ENCODE peak calls at places on chromosomes 1 and 21, in six cellular contexts. One of them, this sample, is unnamed.

GRCh38 chr1:25080294-25081209 is 150.5 kb upstream of the RUNX3 start:
- DNase-seq in astrocyte: no peak
- DNase-seq in CD8-positive, alpha-beta memory T cell: peak; percentile 29
- DNase-seq in mammary epithelial cell: peak; percentile 56
- DNase-seq in tibial artery: no peak
- DNase-seq in body of pancreas: no peak
- DNase-seq in this sample: no peak

GRCh38 chr21:14290584-14290983 is 74.6 kb downstream of the RBM11 start:
- DNase-seq in mammary epithelial cell: no peak
- DNase-seq in astrocyte: no peak
- DNase-seq in CD8-positive, alpha-beta memory T cell: no peak
- DNase-seq in tibial artery: no peak
- DNase-seq in body of pancreas: no peak
- DNase-seq in this sample: no peak

GRCh38 chr1:76919123-76919522 is 51.8 kb downstream of the ST6GALNAC5 start:
- DNase-seq in CD8-positive, alpha-beta memory T cell: no peak
- DNase-seq in body of pancreas: no peak
- DNase-seq in mammary epithelial cell: no peak
- DNase-seq in astrocyte: no peak
- DNase-seq in tibial artery: no peak
- DNase-seq in this sample: no peak

GRCh38 chr1:61391730-61392129 is 309.4 kb downstream of the NFIA start:
- DNase-seq in astrocyte: no peak
- DNase-seq in tibial artery: no peak
- DNase-seq in body of pancreas: no peak
- DNase-seq in mammary epithelial cell: no peak
- DNase-seq in CD8-positive, alpha-beta memory T cell: no peak
- DNase-seq in this sample: no peak

GRCh38 chr21:43644609-43645008 is 14.7 kb downstream of the HSF2BP start:
- DNase-seq in astrocyte: peak; percentile 80
- DNase-seq in CD8-positive, alpha-beta memory T cell: no peak
- DNase-seq in mammary epithelial cell: peak; percentile 58
- DNase-seq in body of pancreas: no peak
- DNase-seq in tibial artery: peak; percentile 29
- DNase-seq in this sample: no peak

GRCh38 chr1:10863916-10864315 is 67.5 kb upstream of the CASZ1 start:
- DNase-seq in body of pancreas: no peak
- DNase-seq in CD8-positive, alpha-beta memory T cell: no peak
- DNase-seq in mammary epithelial cell: no peak
- DNase-seq in tibial artery: no peak
- DNase-seq in astrocyte: no peak
- DNase-seq in this sample: no peak

GRCh38 chr21:45575993-45576837 is 34.0 kb upstream of the SLC19A1 start:
- DNase-seq in tibial artery: no peak
- DNase-seq in astrocyte: no peak
- DNase-seq in mammary epithelial cell: no peak
- DNase-seq in CD8-positive, alpha-beta memory T cell: peak; percentile 32
- DNase-seq in body of pancreas: no peak
- DNase-seq in this sample: peak; percentile 24

GRCh38 chr1:12554521-12555305 is 63.3 kb downstream of the DHRS3 start:
- DNase-seq in CD8-positive, alpha-beta memory T cell: no peak
- DNase-seq in astrocyte: no peak
- DNase-seq in tibial artery: peak; percentile 18
- DNase-seq in body of pancreas: no peak
- DNase-seq in mammary epithelial cell: no peak
- DNase-seq in this sample: no peak

GRCh38 chr1:205191127-205191577 is 20.4 kb downstream of the DSTYK start:
- DNase-seq in astrocyte: no peak
- DNase-seq in tibial artery: no peak
- DNase-seq in body of pancreas: peak; percentile 37
- DNase-seq in mammary epithelial cell: no peak
- DNase-seq in CD8-positive, alpha-beta memory T cell: no peak
- DNase-seq in this sample: no peak

GRCh38 chr21:16409341-16409740 is 679.6 kb downstream of the USP25 start:
- DNase-seq in tibial artery: no peak
- DNase-seq in mammary epithelial cell: no peak
- DNase-seq in CD8-positive, alpha-beta memory T cell: no peak
- DNase-seq in body of pancreas: no peak
- DNase-seq in astrocyte: peak; percentile 68
- DNase-seq in this sample: no peak

GRCh38 chr1:230333590-230334446 is 92.3 kb downstream of the PGBD5 start:
- DNase-seq in tibial artery: no peak
- DNase-seq in mammary epithelial cell: no peak
- DNase-seq in CD8-positive, alpha-beta memory T cell: no peak
- DNase-seq in astrocyte: no peak
- DNase-seq in body of pancreas: no peak
- DNase-seq in this sample: no peak

GRCh38 chr1:9181990-9182783 is 52.4 kb upstream of the H6PD start:
- DNase-seq in mammary epithelial cell: peak; percentile 73
- DNase-seq in astrocyte: no peak
- DNase-seq in tibial artery: no peak
- DNase-seq in CD8-positive, alpha-beta memory T cell: no peak
- DNase-seq in body of pancreas: peak; percentile 65
- DNase-seq in this sample: peak; percentile 71

GRCh38 chr1:3557366-3557765 is 53.9 kb downstream of the MEGF6 start:
- DNase-seq in mammary epithelial cell: no peak
- DNase-seq in tibial artery: no peak
- DNase-seq in body of pancreas: no peak
- DNase-seq in CD8-positive, alpha-beta memory T cell: no peak
- DNase-seq in astrocyte: no peak
- DNase-seq in this sample: no peak

GRCh38 chr1:154871374-154871773 is 1.3 kb upstream of the KCNN3 start:
- DNase-seq in body of pancreas: peak; percentile 22
- DNase-seq in mammary epithelial cell: peak; percentile 23
- DNase-seq in astrocyte: no peak
- DNase-seq in tibial artery: no peak
- DNase-seq in CD8-positive, alpha-beta memory T cell: no peak
- DNase-seq in this sample: no peak

GRCh38 chr21:43190544-43191340 is 21.9 kb downstream of the CRYAA start:
- DNase-seq in CD8-positive, alpha-beta memory T cell: no peak
- DNase-seq in astrocyte: no peak
- DNase-seq in body of pancreas: no peak
- DNase-seq in tibial artery: no peak
- DNase-seq in mammary epithelial cell: no peak
- DNase-seq in this sample: no peak

GRCh38 chr1:94866178-94866822 is 46.1 kb downstream of the SLC44A3 start:
- DNase-seq in mammary epithelial cell: no peak
- DNase-seq in tibial artery: no peak
- DNase-seq in astrocyte: peak; percentile 88
- DNase-seq in CD8-positive, alpha-beta memory T cell: no peak
- DNase-seq in body of pancreas: no peak
- DNase-seq in this sample: no peak

GRCh38 chr1:154326546-154327465 is 1.5 kb downstream of the ATP8B2 start:
- DNase-seq in mammary epithelial cell: peak; percentile 16
- DNase-seq in body of pancreas: peak; percentile 40
- DNase-seq in tibial artery: peak; percentile 95
- DNase-seq in astrocyte: peak; percentile 73
- DNase-seq in CD8-positive, alpha-beta memory T cell: no peak
- DNase-seq in this sample: no peak

GRCh38 chr1:20785907-20786309 is 1.2 kb downstream of the HP1BP3 start:
- DNase-seq in CD8-positive, alpha-beta memory T cell: no peak
- DNase-seq in body of pancreas: no peak
- DNase-seq in mammary epithelial cell: no peak
- DNase-seq in tibial artery: no peak
- DNase-seq in astrocyte: peak; percentile 2
- DNase-seq in this sample: peak; percentile 37

GRCh38 chr1:173049327-173049639 is 1.5 kb downstream of the TNFSF18 start:
- DNase-seq in astrocyte: no peak
- DNase-seq in mammary epithelial cell: no peak
- DNase-seq in CD8-positive, alpha-beta memory T cell: no peak
- DNase-seq in tibial artery: no peak
- DNase-seq in body of pancreas: no peak
- DNase-seq in this sample: no peak

GRCh38 chr1:195981448-195982139 is 626.6 kb downstream of the KCNT2 start:
- DNase-seq in CD8-positive, alpha-beta memory T cell: no peak
- DNase-seq in tibial artery: no peak
- DNase-seq in mammary epithelial cell: peak; percentile 65
- DNase-seq in astrocyte: peak; percentile 34
- DNase-seq in body of pancreas: no peak
- DNase-seq in this sample: no peak

GRCh38 chr1:21641967-21642366 is 27.2 kb downstream of the RAP1GAP start:
- DNase-seq in body of pancreas: peak; percentile 98
- DNase-seq in mammary epithelial cell: no peak
- DNase-seq in CD8-positive, alpha-beta memory T cell: no peak
- DNase-seq in astrocyte: no peak
- DNase-seq in tibial artery: no peak
- DNase-seq in this sample: no peak

GRCh38 chr1:12539705-12540579 is 78.1 kb downstream of the DHRS3 start:
- DNase-seq in mammary epithelial cell: peak; percentile 63
- DNase-seq in tibial artery: peak; percentile 93
- DNase-seq in body of pancreas: peak; percentile 59
- DNase-seq in CD8-positive, alpha-beta memory T cell: no peak
- DNase-seq in astrocyte: peak; percentile 99
- DNase-seq in this sample: peak; percentile 72

GRCh38 chr1:203320546-203321272 is 15.4 kb downstream of the BTG2 start:
- DNase-seq in tibial artery: peak; percentile 60
- DNase-seq in astrocyte: peak; percentile 55
- DNase-seq in body of pancreas: peak; percentile 90
- DNase-seq in CD8-positive, alpha-beta memory T cell: peak; percentile 89
- DNase-seq in mammary epithelial cell: peak; percentile 51
- DNase-seq in this sample: peak; percentile 67

GRCh38 chr1:15734901-15735300 is 1.2 kb upstream of the SLC25A34 start:
- DNase-seq in CD8-positive, alpha-beta memory T cell: no peak
- DNase-seq in mammary epithelial cell: no peak
- DNase-seq in astrocyte: no peak
- DNase-seq in tibial artery: no peak
- DNase-seq in body of pancreas: no peak
- DNase-seq in this sample: peak; percentile 57

GRCh38 chr1:231796141-231796540 is 169.6 kb downstream of the DISC1 start:
- DNase-seq in CD8-positive, alpha-beta memory T cell: no peak
- DNase-seq in astrocyte: no peak
- DNase-seq in body of pancreas: no peak
- DNase-seq in tibial artery: no peak
- DNase-seq in mammary epithelial cell: no peak
- DNase-seq in this sample: no peak

GRCh38 chr1:246647113-246647512 is 77.1 kb upstream of the SCCPDH start:
- DNase-seq in tibial artery: peak; percentile 31
- DNase-seq in astrocyte: peak; percentile 39
- DNase-seq in mammary epithelial cell: no peak
- DNase-seq in body of pancreas: no peak
- DNase-seq in CD8-positive, alpha-beta memory T cell: no peak
- DNase-seq in this sample: no peak

GRCh38 chr1:22169816-22170215 is 26.9 kb upstream of the WNT4 start:
- DNase-seq in CD8-positive, alpha-beta memory T cell: no peak
- DNase-seq in tibial artery: no peak
- DNase-seq in astrocyte: no peak
- DNase-seq in body of pancreas: no peak
- DNase-seq in mammary epithelial cell: no peak
- DNase-seq in this sample: no peak

DNA sequence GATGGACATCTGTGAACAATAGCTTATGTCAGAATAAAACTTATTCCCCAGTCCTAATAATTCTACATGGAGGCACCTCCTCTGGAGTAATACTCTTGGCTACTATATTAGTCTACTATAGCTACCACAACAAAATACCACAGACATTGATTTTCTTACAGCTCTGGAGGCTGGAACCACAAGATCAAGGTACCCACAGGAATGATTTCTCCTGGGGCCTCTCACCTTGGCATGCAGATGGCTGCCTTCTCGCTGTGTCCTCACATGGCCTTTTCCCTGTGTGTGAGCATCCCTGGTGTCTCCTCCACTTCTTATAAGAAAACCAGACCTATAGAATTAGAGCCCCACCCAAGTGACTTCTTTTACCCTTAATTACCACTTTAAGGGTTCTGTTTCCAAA is 244.3 kb downstream of the BARHL2 start:
- DNase-seq in CD8-positive, alpha-beta memory T cell: no peak
- DNase-seq in astrocyte: no peak
- DNase-seq in tibial artery: no peak
- DNase-seq in body of pancreas: no peak
- DNase-seq in mammary epithelial cell: no peak
- DNase-seq in this sample: no peak
- H3K4me1 ChIP-seq in CD8-positive, alpha-beta memory T cell: no peaks in the 10 kb centered on the region
- H3K4me1 ChIP-seq in astrocyte: no peaks in the 10 kb centered on the region
- H3K4me1 ChIP-seq in tibial artery: no peaks in the 10 kb centered on the region
- H3K4me1 ChIP-seq in body of pancreas: no peaks in the 10 kb centered on the region
- H3K4me1 ChIP-seq in mammary epithelial cell: no peaks in the 10 kb centered on the region
- H3K4me1 ChIP-seq in this sample: no peaks in the 10 kb centered on the region

GRCh38 chr1:156765664-156766063 is 1.7 kb upstream of the PRCC start:
- DNase-seq in CD8-positive, alpha-beta memory T cell: no peak
- DNase-seq in body of pancreas: no peak
- DNase-seq in tibial artery: no peak
- DNase-seq in astrocyte: no peak
- DNase-seq in mammary epithelial cell: no peak
- DNase-seq in this sample: no peak
- H3K27ac ChIP-seq in CD8-positive, alpha-beta memory T cell: peak overlapping the region; percentile 10
- H3K27ac ChIP-seq in body of pancreas: no peak overlapping the region
- H3K27ac ChIP-seq in tibial artery: no peak overlapping the region
- H3K27ac ChIP-seq in astrocyte: no peak overlapping the region
- H3K27ac ChIP-seq in mammary epithelial cell: peak overlapping the region; percentile 86
- H3K27ac ChIP-seq in this sample: no peak overlapping the region

GRCh38 chr1:167182571-167183320 is 37.9 kb upstream of the POU2F1 start:
- DNase-seq in body of pancreas: no peak
- DNase-seq in tibial artery: no peak
- DNase-seq in astrocyte: no peak
- DNase-seq in CD8-positive, alpha-beta memory T cell: no peak
- DNase-seq in mammary epithelial cell: no peak
- DNase-seq in this sample: no peak

GRCh38 chr1:167184081-167184480 is 36.6 kb upstream of the POU2F1 start:
- DNase-seq in body of pancreas: no peak
- DNase-seq in mammary epithelial cell: no peak
- DNase-seq in tibial artery: no peak
- DNase-seq in CD8-positive, alpha-beta memory T cell: no peak
- DNase-seq in astrocyte: no peak
- DNase-seq in this sample: no peak

GRCh38 chr1:167186771-167187170 is 33.9 kb upstream of the POU2F1 start:
- DNase-seq in mammary epithelial cell: no peak
- DNase-seq in astrocyte: no peak
- DNase-seq in body of pancreas: no peak
- DNase-seq in tibial artery: no peak
- DNase-seq in CD8-positive, alpha-beta memory T cell: no peak
- DNase-seq in this sample: no peak

GRCh38 chr1:167186198-167186750 is 34.4 kb upstream of the POU2F1 start:
- DNase-seq in astrocyte: no peak
- DNase-seq in mammary epithelial cell: no peak
- DNase-seq in tibial artery: no peak
- DNase-seq in CD8-positive, alpha-beta memory T cell: no peak
- DNase-seq in body of pancreas: no peak
- DNase-seq in this sample: no peak

GRCh38 chr1:167185062-167185461 is 35.6 kb upstream of the POU2F1 start:
- DNase-seq in astrocyte: no peak
- DNase-seq in tibial artery: no peak
- DNase-seq in body of pancreas: no peak
- DNase-seq in mammary epithelial cell: no peak
- DNase-seq in CD8-positive, alpha-beta memory T cell: no peak
- DNase-seq in this sample: no peak
- H3K4me1 ChIP-seq in astrocyte: no peaks in the 10 kb centered on the region
- H3K4me1 ChIP-seq in tibial artery: no peaks in the 10 kb centered on the region
- H3K4me1 ChIP-seq in body of pancreas: no peaks in the 10 kb centered on the region
- H3K4me1 ChIP-seq in mammary epithelial cell: no peaks in the 10 kb centered on the region
- H3K4me1 ChIP-seq in CD8-positive, alpha-beta memory T cell: no peaks in the 10 kb centered on the region
- H3K4me1 ChIP-seq in this sample: no peaks in the 10 kb centered on the region

DNA sequence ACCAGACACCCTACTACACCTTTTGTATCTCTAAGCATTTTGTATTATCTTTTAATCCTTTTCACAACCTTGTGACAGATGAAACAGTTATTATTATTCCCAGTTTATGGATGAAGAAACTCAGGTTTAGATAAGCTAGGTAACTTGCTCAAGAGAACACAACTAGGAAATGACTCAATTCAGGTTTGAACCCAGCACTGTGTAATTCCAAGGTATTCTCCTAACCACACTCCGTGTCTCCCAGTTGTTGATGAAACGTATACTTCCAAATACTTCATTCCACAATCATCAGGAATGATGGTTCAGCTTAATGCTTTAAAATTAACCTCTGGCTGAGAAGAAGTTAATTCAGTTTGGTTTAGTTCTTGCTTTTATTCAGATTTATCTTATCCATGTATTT is 51.7 kb upstream of the MRPS6 start:
- DNase-seq in tibial artery: no peak
- DNase-seq in mammary epithelial cell: no peak
- DNase-seq in CD8-positive, alpha-beta memory T cell: no peak
- DNase-seq in body of pancreas: no peak
- DNase-seq in astrocyte: peak; percentile 48
- DNase-seq in this sample: no peak
- H3K27ac ChIP-seq in tibial artery: no peak overlapping the region
- H3K27ac ChIP-seq in mammary epithelial cell: no peak overlapping the region
- H3K27ac ChIP-seq in CD8-positive, alpha-beta memory T cell: no peak overlapping the region
- H3K27ac ChIP-seq in body of pancreas: no peak overlapping the region
- H3K27ac ChIP-seq in astrocyte: no peak overlapping the region
- H3K27ac ChIP-seq in this sample: no peak overlapping the region

This sample was measured in Peyer's patch.